ENCODE peak calls at places on chromosomes 7 and 10, in ten cellular contexts. F is GDM1; N is endothelial cell of umbilical vein; L is prostate gland; I is nephron progenitor cell; T is PC-3; B is CD8-positive, alpha-beta T cell; D is epithelial cell of esophagus; G is NCI-H345; M is colonic mucosa. S is an unnamed sample.

GRCh38 chr7:82164813-82165212 is 278.8 kb downstream of the CACNA2D1 start:
- DNase-seq in T (peak), G (peak), D (peak), L (no peak), N (peak), I (no peak), F (no peak), M (peak), B (no peak), S (no peak)

GRCh38 chr7:143305423-143306070 is 10.4 kb upstream of the CLCN1 start:
- DNase-seq in F (peak), N (peak), T (peak), M (peak), B (peak), I (peak), G (peak), L (peak), D (peak), S (no peak)

GRCh38 chr7:36182854-36183604 is 30.0 kb downstream of the EEPD1 start:
- DNase-seq in L (no peak), N (no peak), M (no peak), B (no peak), F (no peak), T (no peak), G (no peak), D (peak), I (no peak), S (no peak)

GRCh38 chr10:3124412-3125175 is 48.0 kb downstream of the PITRM1 start:
- DNase-seq in N (no peak), B (no peak), D (no peak), M (no peak), G (no peak), I (no peak), T (no peak), F (no peak), L (no peak), S (no peak)

GRCh38 chr10:13414855-13415254 is 66.8 kb upstream of the SEPHS1 start:
- DNase-seq in F (no peak), T (peak), G (no peak), I (no peak), N (peak), L (no peak), D (peak), M (peak), B (no peak), S (no peak)

GRCh38 chr7:130288829-130289228 is 4.1 kb upstream of the CPA4 start:
- DNase-seq in D (peak), F (no peak), I (no peak), G (no peak), N (no peak), T (peak), M (no peak), B (no peak), L (no peak), S (no peak)

GRCh38 chr10:58576736-58577366 is 64.2 kb downstream of the BICC1 start:
- DNase-seq in T (no peak), L (no peak), I (no peak), G (peak), B (no peak), D (no peak), M (no peak), N (no peak), F (no peak), S (no peak)

GRCh38 chr10:45253183-45253914 is 62.1 kb downstream of the OR13A1 start:
- DNase-seq in L (no peak), G (no peak), I (no peak), B (no peak), F (no peak), M (no peak), T (no peak), D (no peak), N (no peak), S (no peak)

GRCh38 chr7:142646274-142646895 is 102.9 kb upstream of the PRSS1 start:
- DNase-seq in B (no peak), M (no peak), T (no peak), G (no peak), N (no peak), L (no peak), D (no peak), F (peak), I (no peak), S (no peak)

S was measured in ascending aorta.